ENCODE peak calls at places on chromosomes 3 and 15, in ten cellular contexts. Y is right atrium auricular region; I is trophoblast cell; N is CD4-positive, alpha-beta memory T cell; V is effector memory CD4-positive, alpha-beta T cell; B is GM23248; J is lower lobe of right lung; T is fibroblast of lung; K is hepatocyte; U is OCI-LY7. D is an unnamed sample.

GRCh38 chr3:171783086-171783485 is 27.2 kb downstream of the PLD1 start:
- DNase-seq in Y (no peak), I (no peak), N (no peak), V (no peak), B (peak), J (no peak), T (peak), K (no peak), U (no peak), D (peak)

GRCh38 chr15:55916666-55917409 is 76.6 kb downstream of the NEDD4 start:
- DNase-seq in Y (no peak), I (no peak), N (no peak), V (no peak), B (peak), J (no peak), T (peak), K (no peak), U (no peak), D (peak)

GRCh38 chr3:148366743-148367410 is 330.8 kb upstream of the AGTR1 start:
- DNase-seq in Y (no peak), I (no peak), N (no peak), V (no peak), B (peak), J (no peak), T (no peak), K (no peak), U (no peak), D (peak)

GRCh38 chr15:66565731-66566130 is at the start of gene LCTL:
- DNase-seq in Y (peak), I (no peak), N (no peak), V (no peak), B (peak), J (no peak), T (peak), K (no peak), U (no peak), D (peak)

GRCh38 chr3:126377211-126377610 is 17.5 kb upstream of the CFAP100 start:
- DNase-seq in Y (no peak), I (no peak), N (no peak), V (no peak), B (no peak), J (no peak), T (no peak), K (no peak), U (no peak), D (no peak)

GRCh38 chr15:88015228-88015860 is 241.2 kb downstream of the NTRK3 start:
- DNase-seq in Y (no peak), I (no peak), N (no peak), V (no peak), B (no peak), J (no peak), T (no peak), K (no peak), U (no peak), D (no peak)

GRCh38 chr3:45665101-45665572 is 24.1 kb upstream of the SACM1L start:
- DNase-seq in Y (no peak), I (peak), N (peak), V (peak), B (peak), J (no peak), T (no peak), K (peak), U (peak), D (peak)

GRCh38 chr3:174125267-174125844 is 727.8 kb downstream of the NLGN1 start:
- DNase-seq in Y (no peak), I (no peak), N (no peak), V (no peak), B (peak), J (no peak), T (peak), K (peak), U (peak), D (peak)

GRCh38 chr15:76333720-76334437 is 2.7 kb upstream of the ISL2 start:
- DNase-seq in Y (no peak), I (no peak), N (no peak), V (no peak), B (no peak), J (no peak), T (no peak), K (no peak), U (no peak), D (peak)

GRCh38 chr15:78640840-78641733 is at the start of gene CHRNB4:
- DNase-seq in Y (no peak), I (no peak), N (no peak), V (no peak), B (peak), J (no peak), T (peak), K (peak), U (no peak), D (peak)

GRCh38 chr3:106261396-106261795 is 392.6 kb upstream of the CBLB start:
- DNase-seq in Y (no peak), I (no peak), N (no peak), V (no peak), B (peak), J (no peak), T (no peak), K (no peak), U (no peak), D (no peak)

GRCh38 chr3:105364113-105364512 is 2.6 kb upstream of the ALCAM start:
- DNase-seq in Y (no peak), I (no peak), N (no peak), V (no peak), B (peak), J (no peak), T (peak), K (no peak), U (no peak), D (peak)

GRCh38 chr3:28575748-28576589 is 227.3 kb upstream of the AZI2 start:
- DNase-seq in Y (no peak), I (no peak), N (no peak), V (no peak), B (peak), J (no peak), T (peak), K (peak), U (no peak), D (peak)

GRCh38 chr15:70068783-70069565 is 28.7 kb downstream of the TLE3 start:
- DNase-seq in Y (no peak), I (no peak), N (no peak), V (no peak), B (no peak), J (no peak), T (no peak), K (no peak), U (no peak), D (no peak)

GRCh38 chr3:69541823-69542264 is 156.0 kb upstream of the FRMD4B start:
- DNase-seq in Y (no peak), I (no peak), N (no peak), V (no peak), B (peak), J (peak), T (no peak), K (peak), U (no peak), D (peak)

GRCh38 chr3:69547457-69548014 is 161.6 kb upstream of the FRMD4B start:
- DNase-seq in Y (no peak), I (no peak), N (no peak), V (no peak), B (no peak), J (no peak), T (no peak), K (no peak), U (no peak), D (no peak)

GRCh38 chr3:69542265-69543079 is 156.6 kb upstream of the FRMD4B start:
- DNase-seq in Y (no peak), I (no peak), N (no peak), V (no peak), B (peak), J (peak), T (peak), K (peak), U (no peak), D (peak)

GRCh38 chr3:69541059-69541471 is 155.2 kb upstream of the FRMD4B start:
- DNase-seq in Y (no peak), I (peak), N (no peak), V (no peak), B (no peak), J (no peak), T (no peak), K (peak), U (no peak), D (peak)

DNA sequence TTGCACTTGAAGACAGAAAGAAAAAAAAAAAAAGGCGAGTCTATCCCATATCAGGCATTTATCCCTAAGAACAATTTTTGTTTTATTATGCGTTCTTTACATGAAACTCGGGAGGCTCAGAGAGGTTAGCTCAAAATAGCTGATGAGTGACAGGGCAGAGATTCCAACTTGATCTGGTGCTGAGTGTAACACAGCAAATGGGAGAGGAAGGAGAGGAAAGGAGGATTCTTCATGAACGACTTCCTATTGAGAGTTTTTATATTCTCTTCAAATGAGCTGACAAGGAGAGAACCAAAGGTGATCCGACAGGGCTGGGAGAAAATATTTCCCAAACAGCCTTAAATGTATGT is 157.2 kb upstream of the FRMD4B start:
- DNase-seq in Y (no peak), I (no peak), N (no peak), V (no peak), B (no peak), J (no peak), T (no peak), K (no peak), U (no peak), D (no peak)
- H3K4me3 ChIP-seq in Y (peak), I (no peak), N (no peak), V (no peak), B (no peak), J (peak), T (no peak), K (no peak), U (no peak), D (peak)

DNA sequence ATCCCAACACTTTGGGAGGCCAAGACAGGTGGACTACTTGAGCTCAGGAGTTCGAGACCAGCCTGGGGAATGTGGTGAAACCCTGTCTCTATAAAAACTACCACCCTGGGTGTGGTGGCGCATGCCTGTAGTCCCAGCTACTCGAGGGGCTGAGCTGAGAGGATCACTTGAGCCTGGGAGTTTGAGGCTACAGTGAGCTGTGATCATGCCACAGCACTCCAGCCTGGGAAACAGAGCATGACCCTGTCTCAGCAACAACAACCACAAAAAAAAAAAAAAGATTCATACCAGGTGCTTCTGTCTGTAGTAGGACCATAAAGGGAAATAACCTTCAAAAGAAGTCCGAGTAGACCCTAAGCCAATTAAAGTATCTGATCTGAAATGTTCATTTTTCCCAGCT is 94.5 kb downstream of the SERPINI1 start:
- DNase-seq in Y (no peak), I (no peak), N (no peak), V (no peak), B (no peak), J (no peak), T (no peak), K (no peak), U (peak), D (no peak)
- H3K4me3 ChIP-seq in Y (no peak), I (no peak), N (no peak), V (no peak), B (no peak), J (no peak), T (no peak), K (no peak), U (peak), D (no peak)

DNA sequence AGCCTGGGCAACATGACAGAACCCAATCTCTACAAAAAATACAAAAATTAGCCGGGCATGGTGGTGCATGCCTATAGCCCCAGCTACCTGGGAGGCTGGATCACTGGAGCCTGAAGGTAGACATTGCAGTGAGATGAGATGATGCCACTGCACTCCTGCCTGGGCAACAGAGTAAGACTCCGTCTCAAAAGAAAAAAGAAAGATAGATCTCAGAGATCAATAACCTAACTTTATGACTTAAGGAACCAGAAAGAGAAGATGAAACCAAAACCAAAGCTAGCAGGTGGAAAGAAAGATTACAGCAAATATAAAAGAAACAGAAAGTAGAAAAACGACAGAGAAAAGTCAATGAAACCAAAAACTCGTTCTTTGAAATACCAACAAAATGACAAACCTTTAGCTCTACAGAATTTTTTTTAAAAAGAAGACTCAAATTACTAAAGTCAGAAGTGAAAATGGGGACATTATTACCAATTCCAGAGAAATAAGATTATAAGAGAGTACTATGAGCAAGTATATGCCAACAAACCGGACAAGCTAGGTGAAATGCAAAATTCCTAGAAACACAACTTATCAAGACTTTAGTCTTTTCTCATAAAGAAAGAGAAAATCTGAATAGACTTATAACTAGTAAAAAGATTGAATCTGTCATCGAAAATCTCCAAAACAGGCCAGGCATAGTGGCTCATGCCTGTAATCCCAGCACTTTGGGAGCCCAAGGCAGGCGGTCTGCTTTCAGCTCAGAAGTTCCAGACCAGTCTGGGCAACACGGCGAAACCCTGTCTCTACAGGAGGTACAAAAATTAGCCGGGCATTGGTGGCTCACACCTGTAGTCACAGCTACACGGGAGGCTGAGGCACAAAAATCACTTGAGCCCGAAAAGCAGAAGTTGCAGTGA is 35.1 kb downstream of the ACAP2 start:
- DNase-seq in Y (no peak), I (no peak), N (no peak), V (no peak), B (no peak), J (no peak), T (no peak), K (no peak), U (no peak), D (no peak)
- H3K4me3 ChIP-seq in Y (no peak), I (no peak), N (no peak), V (no peak), B (no peak), J (no peak), T (no peak), K (no peak), U (no peak), D (no peak)

GRCh38 chr3:178588593-178588992 is 52.4 kb downstream of the KCNMB2 start:
- DNase-seq in Y (no peak), I (no peak), N (no peak), V (no peak), B (no peak), J (no peak), T (no peak), K (no peak), U (no peak), D (no peak)

GRCh38 chr3:178583963-178584575 is 47.8 kb downstream of the KCNMB2 start:
- DNase-seq in Y (no peak), I (no peak), N (no peak), V (no peak), B (no peak), J (no peak), T (no peak), K (no peak), U (no peak), D (no peak)

GRCh38 chr3:178584722-178585121 is 48.5 kb downstream of the KCNMB2 start:
- DNase-seq in Y (no peak), I (no peak), N (no peak), V (no peak), B (no peak), J (no peak), T (no peak), K (no peak), U (no peak), D (no peak)

GRCh38 chr3:178585439-178585838 is 49.2 kb downstream of the KCNMB2 start:
- DNase-seq in Y (no peak), I (no peak), N (no peak), V (no peak), B (no peak), J (no peak), T (no peak), K (no peak), U (no peak), D (no peak)
- H3K4me3 ChIP-seq in Y (no peak), I (no peak), N (no peak), V (no peak), B (no peak), J (no peak), T (no peak), K (no peak), U (no peak), D (no peak)

DNA sequence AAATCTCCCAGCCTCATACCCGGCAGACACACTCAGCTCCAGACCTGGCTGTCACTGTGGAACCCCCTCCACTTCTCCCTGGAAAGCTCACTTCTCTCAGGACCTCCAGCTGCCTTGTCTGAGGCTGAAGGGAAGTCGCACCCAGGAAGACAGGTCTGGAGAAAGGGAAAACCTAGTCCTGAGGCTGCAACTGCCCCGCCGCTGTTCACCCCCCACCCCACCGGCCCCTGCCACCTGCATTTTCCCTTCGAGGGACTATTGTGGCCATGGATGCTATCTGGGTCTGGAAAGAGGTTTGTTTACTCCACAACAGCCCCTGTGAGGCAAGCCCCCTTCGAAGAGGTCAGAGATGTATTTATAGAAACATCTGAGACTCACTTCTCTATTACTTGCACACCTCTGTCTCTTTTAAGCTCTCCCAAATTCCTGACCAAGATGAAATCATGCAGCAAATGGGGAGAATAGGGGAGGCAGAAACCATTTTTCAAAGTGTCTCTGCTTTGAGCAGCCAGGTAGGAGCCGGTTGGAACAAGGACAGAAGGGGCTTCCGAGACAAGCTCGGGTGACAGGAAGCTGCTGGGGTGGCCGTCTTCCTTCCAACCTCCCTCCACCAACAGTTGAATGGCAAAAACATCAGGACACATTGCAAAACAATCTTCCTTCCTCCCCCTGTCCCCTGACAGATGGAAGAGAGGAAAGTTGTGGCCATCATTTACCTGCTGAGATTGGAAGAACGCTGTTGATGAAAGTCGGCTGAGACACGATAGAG is 518 bp downstream of the COLQ start:
- DNase-seq in Y (no peak), I (no peak), N (no peak), V (no peak), B (no peak), J (no peak), T (no peak), K (no peak), U (no peak), D (no peak)
- H3K4me3 ChIP-seq in Y (peak), I (no peak), N (no peak), V (peak), B (no peak), J (no peak), T (no peak), K (no peak), U (no peak), D (no peak)

GRCh38 chr3:108073712-108074431 is 17.0 kb downstream of the CD47 start:
- DNase-seq in Y (no peak), I (no peak), N (no peak), V (no peak), B (peak), J (no peak), T (no peak), K (no peak), U (no peak), D (peak)

GRCh38 chr3:108076564-108076963 is 14.3 kb downstream of the CD47 start:
- DNase-seq in Y (no peak), I (no peak), N (no peak), V (no peak), B (peak), J (no peak), T (no peak), K (no peak), U (no peak), D (peak)

GRCh38 chr3:108079877-108080276 is 11.0 kb downstream of the CD47 start:
- DNase-seq in Y (no peak), I (no peak), N (no peak), V (no peak), B (no peak), J (no peak), T (no peak), K (no peak), U (no peak), D (no peak)

DNA sequence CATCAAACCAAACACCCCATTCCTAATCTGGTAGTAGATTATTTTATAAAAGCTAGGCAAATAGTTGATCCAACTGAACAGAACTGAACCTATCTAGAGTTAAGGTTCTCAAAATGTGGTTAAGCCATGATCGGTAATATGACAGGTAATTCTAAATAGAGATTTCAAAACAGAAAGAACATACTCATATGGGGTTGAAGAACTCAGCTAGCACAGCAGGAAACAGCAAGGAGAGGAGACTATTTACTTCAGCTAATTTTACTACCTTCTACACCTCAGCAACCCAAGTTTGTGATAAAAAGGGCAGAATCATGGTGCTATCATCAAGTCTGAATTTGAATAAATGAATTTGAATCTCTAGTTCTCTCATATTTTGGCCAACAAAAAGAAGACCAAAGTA is 11.8 kb downstream of the CD47 start:
- DNase-seq in Y (no peak), I (no peak), N (no peak), V (no peak), B (no peak), J (no peak), T (no peak), K (no peak), U (no peak), D (no peak)
- H3K4me3 ChIP-seq in Y (no peak), I (no peak), N (no peak), V (no peak), B (no peak), J (no peak), T (no peak), K (no peak), U (no peak), D (no peak)